ENCODE peak calls at places on chromosomes 6 and 20, in six cellular contexts. R, X, O, B, T and L are unnamed samples.

GRCh38 chr6:104688283-104688969 is 171.3 kb downstream of the HACE1 start:
- DNase-seq in R (no peak), X (no peak), O (no peak), B (no peak), T (no peak), L (no peak)

GRCh38 chr20:18197382-18198070 is 59.9 kb downstream of the KAT14 start:
- DNase-seq in R (no peak), X (no peak), O (no peak), B (no peak), T (no peak), L (no peak)

GRCh38 chr20:22689246-22689645 is 104.9 kb upstream of the FOXA2 start:
- DNase-seq in R (no peak), X (no peak), O (no peak), B (no peak), T (no peak), L (no peak)

GRCh38 chr6:141309295-141309694 is 823.4 kb upstream of the GJE1 start:
- DNase-seq in R (no peak), X (no peak), O (no peak), B (no peak), T (no peak), L (no peak)

GRCh38 chr6:99334526-99335127 is 14.8 kb downstream of the FAXC start:
- DNase-seq in R (no peak), X (peak; percentile 32), O (peak; percentile 50), B (peak; percentile 7), T (no peak), L (no peak)

GRCh38 chr6:25694366-25694765 is 42.4 kb downstream of the SCGN start:
- DNase-seq in R (no peak), X (no peak), O (no peak), B (no peak), T (no peak), L (no peak)

GRCh38 chr6:151240036-151240685 is 394 bp downstream of the AKAP12 start:
- DNase-seq in R (no peak), X (no peak), O (no peak), B (peak; percentile 61), T (peak; percentile 11), L (peak; percentile 85)

GRCh38 chr6:33373950-33374349 is 17.7 kb upstream of the KIFC1 start:
- DNase-seq in R (no peak), X (no peak), O (no peak), B (no peak), T (no peak), L (no peak)

GRCh38 chr6:32196682-32197616 is 4.5 kb upstream of the GPSM3 start:
- DNase-seq in R (no peak), X (no peak), O (no peak), B (no peak), T (no peak), L (no peak)

GRCh38 chr6:56510984-56511531 is 131.6 kb downstream of the DST start:
- DNase-seq in R (no peak), X (no peak), O (peak; percentile 82), B (no peak), T (peak; percentile 74), L (no peak)